ENCODE peak calls at places on chromosomes 13 and 19, in ten cellular contexts. J, O, Q, K, L, B, Z, S, W and Y are unnamed samples.

GRCh38 chr19:32789429-32789828 is 69.9 kb downstream of the TDRD12 start:
- DNase-seq in L (no peak), B (no peak), Q (no peak), Z (no peak), W (no peak), J (no peak), K (no peak), S (no peak), O (no peak), Y (no peak)

GRCh38 chr13:97566907-97567306 is 132.9 kb downstream of the RAP2A start:
- DNase-seq in Z (no peak), B (no peak), Q (no peak), J (no peak), O (no peak), W (no peak), S (no peak), L (no peak), K (no peak), Y (no peak)

GRCh38 chr19:1074512-1075283 is 7.7 kb downstream of the ARHGAP45 start:
- DNase-seq in L (no peak), Q (peak), B (peak), K (peak), O (no peak), S (no peak), Z (peak), J (peak), W (peak), Y (peak)

GRCh38 chr19:18419195-18419698 is at the start of gene SSBP4:
- DNase-seq in Z (peak), B (peak), K (peak), L (no peak), W (peak), S (peak), O (peak), J (no peak), Q (peak), Y (peak)

GRCh38 chr13:30415430-30416030 is 6.8 kb upstream of the UBE2L5 start:
- DNase-seq in Z (no peak), O (no peak), J (no peak), Q (no peak), L (no peak), W (no peak), B (no peak), K (peak), S (no peak), Y (no peak)

GRCh38 chr13:92103673-92104296 is 705.4 kb downstream of the GPC5 start:
- DNase-seq in W (no peak), B (no peak), O (peak), Q (no peak), K (peak), Z (no peak), S (no peak), L (no peak), J (no peak), Y (no peak)

GRCh38 chr19:13887529-13887928 is 10.6 kb downstream of the NANOS3 start:
- DNase-seq in S (peak), K (no peak), L (no peak), Q (no peak), W (no peak), O (peak), B (no peak), J (no peak), Z (no peak), Y (no peak)

GRCh38 chr19:2032296-2032941 is 16.9 kb upstream of the BTBD2 start:
- DNase-seq in K (peak), J (no peak), Q (no peak), B (peak), O (peak), Z (no peak), L (no peak), W (peak), S (peak), Y (peak)

GRCh38 chr13:46295531-46296464 is 84.1 kb downstream of the LRRC63 start:
- DNase-seq in L (peak), J (peak), K (no peak), B (no peak), S (peak), Z (no peak), Q (no peak), W (no peak), O (peak), Y (peak)

GRCh38 chr13:77386880-77387606 is 60.1 kb upstream of the MYCBP2 start:
- DNase-seq in J (no peak), K (no peak), L (peak), W (no peak), S (peak), O (peak), Z (no peak), B (no peak), Q (no peak), Y (no peak)

GRCh38 chr13:53255795-53256194 is 227.2 kb downstream of the OLFM4 start:
- DNase-seq in K (no peak), Z (no peak), S (no peak), Q (no peak), O (no peak), B (no peak), L (no peak), J (no peak), W (no peak), Y (no peak)